ENCODE peak calls at places on chromosomes 2 and 18, in seven cellular contexts. I, A, X, F, Q, T and U are unnamed samples. For H3F3A, the result is how much of the 10 kb centered on the place peaks cover.

GRCh38 chr2:189217546-189217945 is 38.0 kb upstream of the COL5A2 start:
- DNase-seq in I (no peak), A (peak), X (no peak), F (no peak), Q (no peak), T (no peak), U (peak)

GRCh38 chr2:120224735-120225548 is 1.7 kb upstream of the TMEM185B start:
- DNase-seq in I (no peak), A (no peak), X (no peak), F (no peak), Q (no peak), T (no peak), U (no peak)

GRCh38 chr2:214203744-214204289 is 207.0 kb upstream of the VWC2L start:
- DNase-seq in I (no peak), A (no peak), X (no peak), F (no peak), Q (no peak), T (peak), U (no peak)

GRCh38 chr2:37782721-37783438 is 111.4 kb upstream of the CDC42EP3 start:
- DNase-seq in I (no peak), A (no peak), X (peak), F (no peak), Q (no peak), T (peak), U (no peak)

GRCh38 chr2:53460347-53460746 is 307.3 kb upstream of the CHAC2 start:
- DNase-seq in I (no peak), A (no peak), X (peak), F (no peak), Q (no peak), T (peak), U (no peak)

GRCh38 chr2:181372656-181373055 is 84.5 kb upstream of the ITGA4 start:
- DNase-seq in I (no peak), A (no peak), X (no peak), F (no peak), Q (no peak), T (no peak), U (no peak)

GRCh38 chr2:39530423-39530866 is 93.4 kb upstream of the MAP4K3 start:
- DNase-seq in I (no peak), A (no peak), X (peak), F (no peak), Q (no peak), T (peak), U (no peak)

GRCh38 chr2:217785544-217786045 is 217.2 kb downstream of the TNS1 start:
- DNase-seq in I (no peak), A (peak), X (peak), F (peak), Q (peak), T (peak), U (peak)

GRCh38 chr2:186887107-186888090 is 38.4 kb upstream of the ZSWIM2 start:
- DNase-seq in I (no peak), A (no peak), X (no peak), F (no peak), Q (no peak), T (peak), U (peak)

GRCh38 chr2:5981241-5982055 is 289.3 kb downstream of the SOX11 start:
- DNase-seq in I (no peak), A (peak), X (no peak), F (peak), Q (no peak), T (peak), U (peak)

GRCh38 chr2:67322361-67323001 is 74.7 kb upstream of the ETAA1 start:
- DNase-seq in I (peak), A (peak), X (peak), F (peak), Q (peak), T (peak), U (peak)

GRCh38 chr2:237244976-237245646 is 159.4 kb downstream of the COPS8 start:
- DNase-seq in I (no peak), A (no peak), X (no peak), F (no peak), Q (no peak), T (peak), U (no peak)

GRCh38 chr2:121075641-121076500 is 209.1 kb downstream of the TFCP2L1 start:
- DNase-seq in I (no peak), A (peak), X (peak), F (peak), Q (no peak), T (peak), U (peak)

GRCh38 chr2:120935339-120936313 is 200.0 kb downstream of the GLI2 start:
- DNase-seq in I (no peak), A (no peak), X (peak), F (no peak), Q (no peak), T (peak), U (peak)

GRCh38 chr2:29187926-29188325 is 72.7 kb downstream of the CLIP4 start:
- DNase-seq in I (no peak), A (no peak), X (no peak), F (no peak), Q (no peak), T (peak), U (no peak)

GRCh38 chr18:36382151-36382550 is 84.6 kb downstream of the FHOD3 start:
- DNase-seq in I (no peak), A (no peak), X (no peak), F (no peak), Q (no peak), T (no peak), U (no peak)

GRCh38 chr18:35581555-35582309 is at the start of gene GALNT1:
- DNase-seq in I (no peak), A (peak), X (no peak), F (peak), Q (peak), T (peak), U (peak)

GRCh38 chr18:50281972-50282520 is 723 bp upstream of the MBD1 start:
- DNase-seq in I (no peak), A (no peak), X (no peak), F (no peak), Q (no peak), T (no peak), U (no peak)

GRCh38 chr2:235054497-235054896 is 102.7 kb downstream of the SH3BP4 start:
- DNase-seq in I (no peak), A (no peak), X (no peak), F (no peak), Q (no peak), T (no peak), U (no peak)

GRCh38 chr2:128425731-128426620 is 107.3 kb upstream of the HS6ST1 start:
- DNase-seq in I (peak), A (no peak), X (peak), F (no peak), Q (no peak), T (no peak), U (no peak)

GRCh38 chr2:85409719-85410583 is at the start of gene CAPG:
- DNase-seq in I (peak), A (no peak), X (peak), F (no peak), Q (peak), T (peak), U (no peak)

GRCh38 chr2:196131384-196131861 is 40.0 kb downstream of the STK17B start:
- DNase-seq in I (peak), A (peak), X (peak), F (peak), Q (peak), T (peak), U (peak)

GRCh38 chr2:168550670-168551069 is 94.6 kb downstream of the CERS6 start:
- DNase-seq in I (no peak), A (peak), X (no peak), F (no peak), Q (no peak), T (no peak), U (peak)

GRCh38 chr18:21903688-21904087 is 163.1 kb downstream of the MIB1 start:
- DNase-seq in I (no peak), A (no peak), X (no peak), F (no peak), Q (no peak), T (no peak), U (no peak)

GRCh38 chr2:198973785-198974184 is 484.0 kb downstream of the SATB2 start:
- DNase-seq in I (no peak), A (no peak), X (no peak), F (no peak), Q (peak), T (no peak), U (no peak)

GRCh38 chr2:19272039-19272438 is 86.4 kb downstream of the OSR1 start:
- DNase-seq in I (no peak), A (no peak), X (no peak), F (no peak), Q (no peak), T (no peak), U (no peak)

GRCh38 chr2:40859617-40860016 is 407.7 kb upstream of the SLC8A1 start:
- DNase-seq in I (no peak), A (peak), X (peak), F (no peak), Q (no peak), T (no peak), U (no peak)

GRCh38 chr2:26033270-26033768 is 565 bp upstream of the RAB10 start:
- DNase-seq in I (peak), A (peak), X (peak), F (no peak), Q (no peak), T (peak), U (peak)

GRCh38 chr18:34592961-34593382 is 117.1 kb upstream of the DTNA start:
- DNase-seq in I (no peak), A (peak), X (no peak), F (no peak), Q (no peak), T (peak), U (peak)

GRCh38 chr2:64374686-64375085 is 79.3 kb upstream of the LGALSL start:
- DNase-seq in I (no peak), A (no peak), X (peak), F (no peak), Q (no peak), T (no peak), U (no peak)

GRCh38 chr18:41666251-41666650 is 288.8 kb upstream of the PIK3C3 start:
- DNase-seq in I (no peak), A (no peak), X (peak), F (no peak), Q (no peak), T (no peak), U (no peak)

GRCh38 chr2:219572237-219573001 is at the start of gene INHA:
- DNase-seq in I (no peak), A (no peak), X (no peak), F (no peak), Q (no peak), T (no peak), U (no peak)

GRCh38 chr2:221389421-221389820 is 182.7 kb downstream of the EPHA4 start:
- DNase-seq in I (no peak), A (no peak), X (no peak), F (no peak), Q (no peak), T (no peak), U (no peak)
- H2AFZ ChIP-seq in I (no peak), A (peak), X (no peak), F (no peak), Q (no peak), T (no peak), U (peak)

GRCh38 chr2:33670392-33670937 is 71.4 kb upstream of the FAM98A start:
- DNase-seq in I (no peak), A (peak), X (peak), F (no peak), Q (no peak), T (peak), U (peak)

GRCh38 chr2:33660416-33661118 is 61.5 kb upstream of the FAM98A start:
- DNase-seq in I (peak), A (no peak), X (peak), F (no peak), Q (no peak), T (no peak), U (no peak)

GRCh38 chr2:33666879-33667278 is 67.8 kb upstream of the FAM98A start:
- DNase-seq in I (no peak), A (peak), X (no peak), F (no peak), Q (no peak), T (no peak), U (no peak)

GRCh38 chr2:33665039-33665438 is 65.9 kb upstream of the FAM98A start:
- DNase-seq in I (no peak), A (no peak), X (no peak), F (no peak), Q (no peak), T (no peak), U (no peak)
- H3F3A ChIP-seq in I (under half), A (under half), X (under half), F (under half), Q (under half), T (under half), U (under half)

GRCh38 chr2:1550658-1551316 is 137.5 kb downstream of the TPO start:
- DNase-seq in I (no peak), A (peak), X (peak), F (peak), Q (peak), T (peak), U (peak)
- H2AFZ ChIP-seq in I (no peak), A (peak), X (peak), F (no peak), Q (no peak), T (peak), U (peak)

GRCh38 chr18:13610517-13610916 is 115.8 kb downstream of the FAM210A start:
- DNase-seq in I (no peak), A (no peak), X (no peak), F (no peak), Q (peak), T (peak), U (no peak)

GRCh38 chr18:13612111-13612997 is 114.0 kb downstream of the FAM210A start:
- DNase-seq in I (no peak), A (no peak), X (no peak), F (peak), Q (peak), T (peak), U (no peak)

GRCh38 chr18:13613099-13613498 is 113.3 kb downstream of the FAM210A start:
- DNase-seq in I (no peak), A (no peak), X (no peak), F (no peak), Q (no peak), T (no peak), U (no peak)

GRCh38 chr18:13611616-13612110 is 114.7 kb downstream of the FAM210A start:
- DNase-seq in I (no peak), A (peak), X (no peak), F (peak), Q (peak), T (peak), U (no peak)

GRCh38 chr18:13611058-13611615 is 115.2 kb downstream of the FAM210A start:
- DNase-seq in I (no peak), A (peak), X (no peak), F (peak), Q (peak), T (peak), U (peak)
- H3F3A ChIP-seq in I (under half), A (under half), X (under half), F (under half), Q (under half), T (under half), U (under half)

GRCh38 chr2:151678849-151679248 is 55.4 kb downstream of the NEB start:
- DNase-seq in I (no peak), A (peak), X (no peak), F (no peak), Q (no peak), T (no peak), U (no peak)

GRCh38 chr2:151682459-151683003 is 51.7 kb downstream of the NEB start:
- DNase-seq in I (no peak), A (no peak), X (no peak), F (no peak), Q (no peak), T (no peak), U (peak)
- H2AFZ ChIP-seq in I (no peak), A (no peak), X (no peak), F (no peak), Q (no peak), T (no peak), U (peak)

DNA sequence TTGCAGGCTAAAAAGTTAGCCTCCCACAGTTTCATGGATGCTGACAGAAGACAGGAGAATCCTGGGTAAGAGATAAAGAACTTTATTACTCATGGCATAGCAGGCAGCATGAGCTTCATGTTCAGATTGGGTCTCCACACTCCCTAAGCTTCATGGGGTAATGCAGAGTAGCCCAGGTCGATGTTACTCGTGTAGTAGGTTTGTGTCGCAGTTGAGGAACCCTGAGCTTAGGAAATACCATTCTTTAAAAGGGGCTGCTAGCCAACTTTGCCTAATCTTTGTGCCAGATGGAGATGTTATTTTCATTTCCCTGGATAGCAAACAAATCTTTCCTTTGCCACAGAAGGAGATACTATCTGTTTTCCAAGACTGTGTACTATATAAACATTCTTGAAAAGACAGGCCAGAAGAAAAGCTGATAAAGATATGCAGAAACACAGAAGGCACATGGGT is 117.6 kb downstream of the LTBP1 start:
- DNase-seq in I (no peak), A (no peak), X (no peak), F (no peak), Q (no peak), T (no peak), U (no peak)
- H3F3A ChIP-seq in I (under half), A (under half), X (under half), F (under half), Q (under half), T (under half), U (under half)

GRCh38 chr2:11121823-11122155 is 33.5 kb upstream of the SLC66A3 start:
- DNase-seq in I (no peak), A (no peak), X (no peak), F (no peak), Q (no peak), T (no peak), U (no peak)
- H2AFZ ChIP-seq in I (no peak), A (peak), X (no peak), F (no peak), Q (no peak), T (peak), U (no peak)